ENCODE peak calls at places on chromosomes 1 and 21, in four cellular contexts. R, Y, I and L are unnamed samples.
A peak's percentile ranks its signal among the peaks of the same experiment; 100 is the strongest.

GRCh38 chr1:216929870-216930582 is 206.8 kb upstream of the ESRRG start:
- DNase-seq in R (no peak), Y (no peak), I (no peak), L (no peak)

GRCh38 chr1:21346304-21347071 is 56.2 kb upstream of the ECE1 start:
- DNase-seq in R (no peak), Y (no peak), I (no peak), L (no peak)

GRCh38 chr1:15758537-15758936 is at the start of gene FBLIM1:
- DNase-seq in R (peak; percentile 49), Y (no peak), I (peak; percentile 89), L (no peak)

GRCh38 chr1:99445486-99445885 is 181.2 kb downstream of the PLPPR4 start:
- DNase-seq in R (peak; percentile 76), Y (no peak), I (no peak), L (no peak)

GRCh38 chr1:234609528-234610042 is 393 bp downstream of the IRF2BP2 start:
- DNase-seq in R (peak; percentile 68), Y (no peak), I (no peak), L (no peak)

GRCh38 chr1:226404063-226404903 is 3.6 kb downstream of the PARP1 start:
- DNase-seq in R (peak; percentile 32), Y (no peak), I (no peak), L (no peak)

GRCh38 chr1:150798509-150798908 is 9.6 kb downstream of the CTSK start:
- DNase-seq in R (peak; percentile 52), Y (no peak), I (no peak), L (no peak)

GRCh38 chr1:91404151-91405012 is at the start of gene HFM1:
- DNase-seq in R (peak; percentile 85), Y (peak; percentile 26), I (peak; percentile 92), L (peak; percentile 13)

GRCh38 chr21:45549670-45550463 is 7.6 kb upstream of the SLC19A1 start:
- DNase-seq in R (no peak), Y (peak; percentile 65), I (peak; percentile 62), L (peak; percentile 42)

GRCh38 chr1:18109058-18109755 is 1.6 kb downstream of the IGSF21 start:
- DNase-seq in R (peak; percentile 24), Y (no peak), I (no peak), L (no peak)

GRCh38 chr1:87973901-87974300 is 645.2 kb downstream of the LMO4 start:
- DNase-seq in R (no peak), Y (no peak), I (no peak), L (no peak)

GRCh38 chr1:109113787-109114568 is at the start of gene ELAPOR1:
- DNase-seq in R (peak; percentile 65), Y (peak; percentile 75), I (no peak), L (peak; percentile 82)

GRCh38 chr1:241819340-241819866 is 28.6 kb upstream of the EXO1 start:
- DNase-seq in R (no peak), Y (no peak), I (no peak), L (no peak)

GRCh38 chr1:110672753-110673108 is 2.0 kb downstream of the KCNA3 start:
- DNase-seq in R (no peak), Y (peak; percentile 74), I (no peak), L (peak; percentile 71)

GRCh38 chr1:229199892-229200291 is 71.0 kb upstream of the RAB4A start:
- DNase-seq in R (no peak), Y (peak; percentile 31), I (no peak), L (no peak)

GRCh38 chr21:44549525-44550211 is 1.6 kb downstream of the KRTAP10-2 start:
- DNase-seq in R (no peak), Y (peak; percentile 10), I (no peak), L (no peak)

GRCh38 chr1:3245768-3246167 is 176.8 kb downstream of the PRDM16 start:
- DNase-seq in R (no peak), Y (no peak), I (no peak), L (no peak)

GRCh38 chr21:39633770-39634181 is 21.0 kb downstream of the B3GALT5 start:
- DNase-seq in R (peak; percentile 91), Y (no peak), I (no peak), L (no peak)

GRCh38 chr1:200154069-200154767 is 126.7 kb downstream of the NR5A2 start:
- DNase-seq in R (no peak), Y (peak; percentile 62), I (no peak), L (peak; percentile 77)

GRCh38 chr1:25899792-25900191 is 6.4 kb downstream of the STMN1 start:
- DNase-seq in R (peak; percentile 24), Y (no peak), I (no peak), L (no peak)

GRCh38 chr1:8858112-8858668 is 20.3 kb downstream of the ENO1 start:
- DNase-seq in R (no peak), Y (no peak), I (no peak), L (no peak)

GRCh38 chr1:94698341-94698740 is 121.8 kb upstream of the SLC44A3 start:
- DNase-seq in R (peak; percentile 63), Y (no peak), I (no peak), L (no peak)

GRCh38 chr1:30242722-30243465 is 480.5 kb downstream of the MATN1 start:
- DNase-seq in R (no peak), Y (no peak), I (no peak), L (no peak)

GRCh38 chr1:31196685-31197084 is 43.0 kb downstream of the NKAIN1 start:
- DNase-seq in R (peak; percentile 91), Y (no peak), I (no peak), L (no peak)

GRCh38 chr1:192485692-192486436 is 89.7 kb upstream of the RGS1 start:
- DNase-seq in R (peak; percentile 94), Y (no peak), I (peak; percentile 64), L (no peak)

GRCh38 chr1:33133478-33134105 is 48.3 kb downstream of the TRIM62 start:
- DNase-seq in R (peak; percentile 37), Y (no peak), I (no peak), L (no peak)

GRCh38 chr1:58905628-58906256 is 121.9 kb upstream of the JUN start:
- DNase-seq in R (no peak), Y (no peak), I (no peak), L (no peak)

GRCh38 chr1:210477328-210477924 is 148.7 kb downstream of the HHAT start:
- DNase-seq in R (no peak), Y (no peak), I (no peak), L (no peak)

GRCh38 chr1:94301186-94301585 is 63.8 kb upstream of the ARHGAP29 start:
- DNase-seq in R (peak; percentile 56), Y (no peak), I (no peak), L (no peak)

GRCh38 chr1:42231253-42231652 is 66.7 kb upstream of the GUCA2A start:
- DNase-seq in R (peak; percentile 10), Y (no peak), I (no peak), L (no peak)

GRCh38 chr1:20052386-20052785 is 17.6 kb upstream of the PLA2G5 start:
- DNase-seq in R (peak; percentile 64), Y (no peak), I (no peak), L (no peak)

GRCh38 chr1:156420209-156421061 is 51.4 kb downstream of the RHBG start:
- DNase-seq in R (peak; percentile 33), Y (no peak), I (no peak), L (peak; percentile 52)

GRCh38 chr1:204872262-204872881 is 1.7 kb downstream of the NFASC start:
- DNase-seq in R (peak; percentile 76), Y (no peak), I (no peak), L (no peak)

GRCh38 chr21:42194863-42195262 is 24.1 kb upstream of the ABCG1 start:
- DNase-seq in R (no peak), Y (no peak), I (no peak), L (no peak)
- H3K4me1 ChIP-seq in R (peaks cover 13% of the 10 kb centered on the region), Y (peaks cover 12% of the 10 kb centered on the region), I (no peaks in the 10 kb centered on the region), L (peaks cover 58% of the 10 kb centered on the region)

GRCh38 chr1:183210678-183211077 is 24.6 kb downstream of the LAMC2 start:
- DNase-seq in R (no peak), Y (no peak), I (no peak), L (no peak)
- H3K27me3 ChIP-seq in R (no peaks in the 10 kb centered on the region), Y (no peaks in the 10 kb centered on the region), I (no peaks in the 10 kb centered on the region), L (no peaks in the 10 kb centered on the region)

DNA sequence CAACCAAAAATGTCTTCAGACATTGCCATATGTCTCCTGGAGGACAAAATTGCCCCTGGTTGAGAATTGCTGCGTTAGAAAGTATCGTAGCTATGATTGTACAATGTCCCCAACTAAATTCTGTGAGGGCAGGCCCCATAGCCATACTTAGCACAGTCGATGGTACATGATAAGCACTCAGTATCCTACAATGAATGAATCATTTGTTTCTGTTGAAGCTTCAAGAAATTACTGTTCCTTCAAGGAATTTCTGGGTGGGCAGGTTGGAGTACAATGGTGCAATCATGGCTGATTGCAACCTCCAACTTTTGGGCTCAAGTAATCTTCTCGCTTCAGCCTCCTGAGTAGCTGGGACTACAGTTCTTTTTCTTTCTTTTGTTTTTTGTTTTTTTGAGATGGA is 4.7 kb downstream of the CAP1 start:
- DNase-seq in R (peak; percentile 39), Y (no peak), I (no peak), L (no peak)
- H3K4me1 ChIP-seq in R (peaks cover 61% of the 10 kb centered on the region), Y (peaks cover 38% of the 10 kb centered on the region), I (no peaks in the 10 kb centered on the region), L (peaks cover 79% of the 10 kb centered on the region)

GRCh38 chr1:35111106-35111505 is 31.9 kb downstream of the ZMYM1 start:
- DNase-seq in R (peak; percentile 83), Y (no peak), I (no peak), L (no peak)
- H3K27me3 ChIP-seq in R (no peaks in the 10 kb centered on the region), Y (no peaks in the 10 kb centered on the region), I (no peaks in the 10 kb centered on the region), L (no peaks in the 10 kb centered on the region)

DNA sequence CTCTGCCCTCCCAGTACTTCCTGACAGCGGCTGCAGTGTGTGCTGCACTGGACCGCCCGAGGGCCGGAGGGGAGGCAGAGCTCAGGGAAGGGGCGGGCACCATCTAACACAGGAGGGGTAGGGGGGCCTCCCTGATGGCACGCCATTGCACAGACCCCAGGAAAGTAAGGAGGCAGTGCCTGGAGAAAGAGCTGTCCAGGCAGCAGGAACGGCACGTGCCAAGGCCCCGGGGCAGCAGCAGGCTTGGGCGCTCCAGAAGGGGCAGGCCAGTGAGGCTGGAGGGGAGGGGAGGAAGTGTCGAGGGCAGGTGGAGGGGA is 110.7 kb downstream of the CRYAA start:
- DNase-seq in R (no peak), Y (no peak), I (no peak), L (no peak)
- H3K4me1 ChIP-seq in R (no peaks in the 10 kb centered on the region), Y (no peaks in the 10 kb centered on the region), I (no peaks in the 10 kb centered on the region), L (no peaks in the 10 kb centered on the region)

GRCh38 chr1:6447818-6448748 is 17.9 kb downstream of the TNFRSF25 start:
- DNase-seq in R (no peak), Y (peak; percentile 40), I (no peak), L (peak; percentile 56)

GRCh38 chr1:6448749-6449631 is 17.0 kb downstream of the TNFRSF25 start:
- DNase-seq in R (peak; percentile 51), Y (no peak), I (no peak), L (no peak)

GRCh38 chr1:6450943-6451373 is 15.0 kb downstream of the TNFRSF25 start:
- DNase-seq in R (no peak), Y (no peak), I (no peak), L (no peak)

GRCh38 chr1:6447016-6447817 is 18.8 kb downstream of the TNFRSF25 start:
- DNase-seq in R (no peak), Y (no peak), I (no peak), L (no peak)

DNA sequence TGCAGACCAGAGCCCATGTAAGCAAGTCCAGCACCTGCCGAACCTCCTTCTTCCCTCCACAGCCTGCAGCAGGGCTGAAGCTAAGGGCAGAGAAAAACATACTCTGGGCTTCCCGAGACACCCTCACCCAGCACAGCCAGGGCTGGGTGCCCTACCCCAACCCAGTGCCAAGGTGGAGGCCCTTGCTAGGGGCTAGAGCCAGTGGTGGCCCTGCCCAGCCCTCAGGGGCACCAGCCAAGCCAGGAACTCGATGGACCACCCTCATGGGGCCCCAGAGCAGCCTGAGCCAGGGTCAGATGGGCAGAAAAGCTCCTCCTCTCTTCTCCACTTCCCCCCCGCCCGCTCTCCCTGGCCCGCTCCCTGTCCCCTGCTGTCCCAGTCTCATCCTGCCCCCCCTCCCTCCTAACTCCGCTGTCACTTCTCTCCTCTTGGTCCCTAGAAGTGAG is 15.9 kb downstream of the TNFRSF25 start:
- DNase-seq in R (no peak), Y (no peak), I (no peak), L (no peak)
- H3K27me3 ChIP-seq in R (peaks cover 66% of the 10 kb centered on the region), Y (peaks cover 21% of the 10 kb centered on the region), I (no peaks in the 10 kb centered on the region), L (peaks cover 24% of the 10 kb centered on the region)